ENCODE peak calls at places on chromosome 1, in five cellular contexts. Y is lower leg skin, N is psoas muscle, S is heart right ventricle, E is progenitor cell of endocrine pancreas. B is an unnamed sample.
A peak's percentile ranks its signal among the peaks of the same experiment; 100 is the strongest.

GRCh38 chr1:171457412-171457811 is 27.9 kb upstream of the PRRC2C start:
- DNase-seq in E (no peak), S (no peak), Y (no peak), N (no peak), B (no peak)

GRCh38 chr1:16348414-16349182 is 3.7 kb downstream of the FBXO42 start:
- DNase-seq in S (no peak), E (no peak), N (no peak), Y (peak; percentile 53), B (no peak)

GRCh38 chr1:53576381-53576801 is 117.2 kb downstream of the DMRTB1 start:
- DNase-seq in S (no peak), Y (peak; percentile 72), E (no peak), N (no peak), B (no peak)

GRCh38 chr1:207084241-207084640 is 4.4 kb upstream of the C4BPB start:
- DNase-seq in E (no peak), S (no peak), Y (no peak), N (no peak), B (no peak)

GRCh38 chr1:157099633-157100009 is at the start of gene ETV3L:
- DNase-seq in E (no peak), S (peak; percentile 28), N (no peak), Y (no peak), B (no peak)

GRCh38 chr1:205764578-205764977 is 10.7 kb downstream of the RAB29 start:
- DNase-seq in E (no peak), Y (no peak), N (no peak), S (no peak), B (no peak)

GRCh38 chr1:69993787-69994186 is 211.6 kb downstream of the LRRC40 start:
- DNase-seq in Y (no peak), N (no peak), E (no peak), S (no peak), B (no peak)

GRCh38 chr1:20474333-20474975 is 11.6 kb downstream of the CAMK2N1 start:
- DNase-seq in N (no peak), S (no peak), Y (no peak), E (no peak), B (no peak)

GRCh38 chr1:29644812-29645211 is 408.5 kb downstream of the PTPRU start:
- DNase-seq in N (no peak), Y (peak; percentile 18), S (no peak), E (no peak), B (peak; percentile 13)

GRCh38 chr1:59302297-59302696 is 5.4 kb downstream of the FGGY start:
- DNase-seq in N (no peak), S (no peak), Y (no peak), E (no peak), B (no peak)

GRCh38 chr1:203026666-203027663 is 674 bp downstream of the PPFIA4 start:
- DNase-seq in E (no peak), S (peak; percentile 29), Y (peak; percentile 87), N (no peak), B (no peak)

GRCh38 chr1:62070384-62071011 is 124.2 kb upstream of the L1TD1 start:
- DNase-seq in E (no peak), S (no peak), N (no peak), Y (no peak), B (no peak)

GRCh38 chr1:203302894-203303293 is 2.4 kb upstream of the BTG2 start:
- DNase-seq in S (no peak), N (no peak), E (no peak), Y (no peak), B (no peak)

GRCh38 chr1:202113690-202114300 is 8.9 kb upstream of the GPR37L1 start:
- DNase-seq in S (no peak), N (no peak), Y (no peak), E (no peak), B (no peak)

GRCh38 chr1:107196973-107197562 is 56.2 kb downstream of the NTNG1 start:
- DNase-seq in Y (no peak), E (no peak), S (no peak), N (no peak), B (no peak)

GRCh38 chr1:47558601-47559593 is 121.1 kb downstream of the FOXD2 start:
- DNase-seq in E (no peak), N (no peak), Y (no peak), S (no peak), B (no peak)

GRCh38 chr1:172599912-172600311 is 59.0 kb upstream of the FASLG start:
- DNase-seq in Y (no peak), N (no peak), S (no peak), E (no peak), B (no peak)

GRCh38 chr1:239243003-239243402 is 143.4 kb upstream of the CHRM3 start:
- DNase-seq in S (no peak), N (no peak), E (no peak), Y (no peak), B (no peak)

GRCh38 chr1:155173478-155174333 is at the start of gene TRIM46:
- DNase-seq in Y (peak; percentile 88), E (no peak), N (no peak), S (no peak), B (peak; percentile 86)

GRCh38 chr1:219999821-220000220 is 46.5 kb downstream of the EPRS1 start:
- DNase-seq in Y (no peak), N (no peak), E (no peak), S (no peak), B (no peak)

GRCh38 chr1:12132078-12132477 is 34.7 kb upstream of the TNFRSF1B start:
- DNase-seq in E (no peak), S (no peak), N (peak; percentile 45), Y (no peak), B (no peak)

GRCh38 chr1:66671472-66671871 is 80.8 kb upstream of the DYNLT5 start:
- DNase-seq in E (no peak), S (no peak), N (no peak), Y (no peak), B (no peak)

GRCh38 chr1:15325375-15326085 is 78.5 kb downstream of the FHAD1 start:
- DNase-seq in N (no peak), E (no peak), S (no peak), Y (no peak), B (no peak)
- TF ChIP-seq CTCF in N (no peak), E (no peak), S (no peak), Y (no peak), B (no peak)

DNA sequence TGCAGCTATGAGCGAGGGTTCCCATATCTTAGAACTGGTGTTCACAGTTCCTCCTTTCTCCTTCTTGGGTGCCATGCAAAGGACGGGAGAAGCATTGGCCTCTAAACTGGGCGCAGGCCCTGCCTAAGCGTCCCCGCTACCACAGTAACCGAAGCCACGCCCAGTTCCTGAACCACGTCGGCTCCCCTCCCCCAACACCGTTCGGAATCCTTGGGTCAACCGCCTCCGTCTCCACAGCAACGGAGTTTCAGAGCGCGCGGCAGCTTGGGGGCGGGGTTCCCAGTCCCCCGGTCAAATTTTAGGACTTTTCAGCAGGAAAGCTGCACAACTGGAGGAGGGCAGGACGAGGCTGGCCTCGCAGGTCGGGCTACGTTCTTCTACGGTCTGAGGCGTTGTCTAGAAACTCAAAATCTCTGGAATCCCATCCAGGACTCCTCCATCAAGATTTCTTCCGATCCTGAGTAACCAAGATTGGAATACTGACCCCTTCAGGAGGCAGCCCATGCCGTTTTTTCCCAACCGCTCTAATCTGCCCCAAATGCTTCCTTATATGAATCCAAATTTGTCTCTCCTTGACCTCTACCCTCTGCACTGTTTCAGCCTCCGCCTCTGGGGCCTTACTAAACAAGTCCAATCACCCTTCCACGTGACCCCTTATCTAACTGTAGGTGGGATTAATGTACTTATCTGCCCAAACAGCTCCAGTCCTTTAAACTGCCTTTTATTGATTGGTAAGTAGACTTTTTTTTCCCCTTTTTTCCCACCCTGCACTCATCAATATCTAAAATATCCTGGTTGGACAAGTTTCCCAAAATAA is at the start of gene SPAG17:
- DNase-seq in N (peak; percentile 58), Y (peak; percentile 85), S (peak; percentile 62), E (peak; percentile 75), B (no peak)
- TF ChIP-seq CTCF in N (no peak), Y (no peak), S (no peak), E (peak; percentile 49), B (peak; percentile 42)

DNA sequence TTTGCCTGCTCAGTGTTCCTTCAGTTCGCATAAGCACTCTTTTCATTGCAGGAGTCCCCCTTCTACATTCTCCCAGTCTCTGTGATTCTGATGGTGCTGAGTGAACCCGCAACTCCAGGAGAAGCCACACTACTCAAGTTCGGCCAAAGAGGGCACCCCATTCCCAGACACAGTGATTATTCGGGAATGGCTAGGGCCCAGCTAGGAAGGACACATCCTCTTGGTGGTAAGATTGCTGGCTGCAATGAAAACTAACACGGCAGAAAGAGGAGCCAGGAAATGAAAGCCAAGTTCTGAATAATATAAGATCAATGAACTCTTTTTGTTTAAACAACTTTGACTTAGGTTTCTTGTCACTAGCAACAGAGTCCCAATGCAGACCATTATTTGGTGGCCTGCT is 14.9 kb downstream of the CREG1 start:
- DNase-seq in E (no peak), N (no peak), S (no peak), Y (no peak), B (no peak)
- TF ChIP-seq CTCF in E (no peak), N (no peak), S (no peak), Y (no peak), B (peak; percentile 10)

DNA sequence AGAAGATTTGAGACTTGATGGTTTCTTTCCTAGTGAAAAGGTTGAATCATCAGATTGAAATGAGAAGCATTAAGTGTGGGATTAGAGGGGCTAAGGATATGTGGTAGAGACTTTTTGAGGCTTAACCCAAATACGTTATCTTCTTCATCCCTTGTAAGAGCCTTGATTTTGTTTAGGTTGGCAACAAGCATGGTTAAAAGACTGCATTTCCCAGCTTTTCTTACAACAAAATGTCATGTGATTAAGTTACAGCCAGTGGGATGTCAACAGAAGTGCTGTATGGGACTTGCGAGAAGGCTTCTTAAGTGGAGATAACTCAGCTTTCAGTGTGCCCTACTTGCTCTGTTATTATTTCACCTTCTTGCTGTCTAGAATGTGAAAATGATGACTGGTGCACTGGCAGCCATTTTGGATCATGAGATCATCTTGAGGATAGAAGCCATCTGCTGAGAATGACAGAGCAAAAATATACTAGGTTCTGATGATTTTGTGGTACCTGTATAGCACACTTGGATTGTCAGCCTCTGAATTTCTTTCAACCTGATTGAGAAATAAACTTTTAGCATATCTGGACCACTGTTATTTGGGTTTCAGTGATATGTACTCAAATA is 41.3 kb upstream of the GNG12 start:
- DNase-seq in Y (no peak), N (no peak), S (no peak), E (no peak), B (no peak)
- TF ChIP-seq CTCF in Y (no peak), N (no peak), S (no peak), E (no peak), B (no peak)